ENCODE peak calls at places on chromosomes 16 and 17, in nine cellular contexts. K is heart left ventricle; R is B cell; B is kidney; I is T-helper 1 cell; W is nephron progenitor cell; Q is uterus; P is stimulated activated CD4-positive, alpha-beta T cell treated with anti-CD3 and anti-CD28 coated beads, Interleukin-12 subunit alpha, Interleukin-12 subunit beta, amount 100 ng/mL, for 4 hours; Z is posterior cingulate gyrus. A is an unnamed sample.

GRCh38 chr16:12406158-12406557 is 397.5 kb downstream of the CPPED1 start:
- DNase-seq in I (no peak), K (no peak), Z (no peak), R (no peak), W (no peak), B (no peak), P (no peak), Q (no peak), A (no peak)

GRCh38 chr17:82103588-82104451 is 5.8 kb upstream of the FASN start:
- DNase-seq in Q (peak; percentile 74), Z (no peak), P (no peak), R (no peak), W (peak; percentile 54), B (peak; percentile 93), I (no peak), K (peak; percentile 60), A (no peak)

GRCh38 chr17:956905-957304 is 22.7 kb downstream of the NXN start:
- DNase-seq in P (no peak), W (no peak), I (no peak), R (no peak), K (no peak), Z (no peak), B (peak; percentile 22), Q (no peak), A (no peak)

GRCh38 chr17:28599311-28600184 is 723 bp upstream of the SPAG5 start:
- DNase-seq in K (peak; percentile 73), I (peak; percentile 44), R (peak; percentile 67), W (no peak), Z (peak; percentile 89), Q (peak; percentile 62), B (no peak), P (peak; percentile 57), A (peak; percentile 89)

GRCh38 chr17:58595194-58595792 is 80.9 kb upstream of the MTMR4 start:
- DNase-seq in K (no peak), Z (no peak), I (no peak), W (no peak), P (no peak), R (no peak), B (no peak), Q (no peak), A (no peak)

GRCh38 chr17:43530303-43531081 is 15.6 kb downstream of the ETV4 start:
- DNase-seq in W (peak; percentile 97), P (no peak), K (peak; percentile 68), Q (peak; percentile 73), Z (no peak), B (peak; percentile 93), I (no peak), R (no peak), A (no peak)

GRCh38 chr16:51630051-51630450 is 479.0 kb upstream of the SALL1 start:
- DNase-seq in R (no peak), P (no peak), K (no peak), Z (no peak), W (no peak), I (no peak), Q (no peak), B (no peak), A (no peak)

GRCh38 chr16:71383054-71383773 is 24.7 kb downstream of the CALB2 start:
- DNase-seq in Q (no peak), P (no peak), Z (no peak), R (no peak), K (no peak), W (no peak), B (no peak), I (no peak), A (no peak)

GRCh38 chr17:4175921-4176802 is 33.2 kb downstream of the CYB5D2 start:
- DNase-seq in B (peak; percentile 29), P (no peak), W (peak; percentile 54), I (peak; percentile 25), R (no peak), Z (no peak), K (no peak), Q (no peak), A (no peak)

GRCh38 chr17:6000426-6000825 is 69.8 kb upstream of the WSCD1 start:
- DNase-seq in I (no peak), W (no peak), B (no peak), Q (no peak), K (no peak), R (no peak), P (no peak), Z (no peak), A (no peak)

A was measured in mesenteric fat pad.